ENCODE peak calls at places on chromosomes 2 and 18, in six cellular contexts. H, J, B, K, D and M are unnamed samples.

GRCh38 chr2:227132986-227133385 is 31.0 kb downstream of the COL4A4 start:
- DNase-seq in K (no peak), H (no peak), D (no peak), J (no peak), B (no peak), M (no peak)

GRCh38 chr2:43764086-43764710 is 9.6 kb upstream of the DYNC2LI1 start:
- DNase-seq in H (no peak), K (no peak), D (no peak), J (no peak), B (peak), M (no peak)

GRCh38 chr2:24969784-24970183 is 2.0 kb downstream of the DNAJC27 start:
- DNase-seq in H (no peak), B (peak), D (no peak), K (no peak), J (no peak), M (no peak)

GRCh38 chr18:65754121-65754520 is 3.3 kb downstream of the CDH7 start:
- DNase-seq in B (no peak), J (no peak), D (no peak), K (peak), H (no peak), M (no peak)

GRCh38 chr2:208608436-208608835 is 201.8 kb downstream of the PTH2R start:
- DNase-seq in B (no peak), J (no peak), H (no peak), K (no peak), D (no peak), M (no peak)

GRCh38 chr2:4053769-4054493 is 350.6 kb downstream of the DCDC2C start:
- DNase-seq in K (no peak), J (no peak), D (no peak), B (no peak), H (no peak), M (no peak)

GRCh38 chr18:54023471-54023870 is 201.0 kb downstream of the MBD2 start:
- DNase-seq in K (peak), H (no peak), J (no peak), D (no peak), B (no peak), M (peak)

GRCh38 chr2:12232876-12233275 is 483.9 kb upstream of the TRIB2 start:
- DNase-seq in B (no peak), J (no peak), K (no peak), H (no peak), D (no peak), M (no peak)

DNA sequence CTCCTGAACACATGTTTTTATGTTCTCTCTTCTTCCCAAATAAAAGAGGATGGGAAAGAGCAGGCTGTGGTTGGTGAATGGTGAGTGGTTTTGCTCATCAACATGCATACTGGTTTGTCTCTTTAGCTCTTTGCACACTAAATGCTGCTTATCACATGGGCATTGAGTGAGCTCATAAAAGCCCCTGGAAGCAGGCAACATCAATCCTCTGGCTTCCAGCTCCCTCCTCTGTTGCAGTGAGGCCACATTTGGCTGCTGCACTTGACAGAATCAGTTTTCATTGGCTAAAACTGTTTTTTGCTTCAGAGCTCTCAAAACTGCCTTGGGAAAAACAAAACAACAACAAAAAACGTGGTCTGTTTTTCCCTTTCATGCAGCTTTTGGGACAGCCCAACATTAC is 1308.3 kb upstream of the NRXN1 start:
- DNase-seq in H (peak), D (no peak), K (peak), J (no peak), B (peak), M (no peak)
- H2AFZ ChIP-seq in H (peak), D (peak), K (no peak), J (no peak), B (no peak), M (no peak)

GRCh38 chr2:97754690-97755346 is 41.4 kb downstream of the ZAP70 start:
- DNase-seq in B (no peak), H (no peak), K (no peak), D (no peak), J (no peak), M (no peak)

GRCh38 chr2:97758131-97758705 is 44.8 kb downstream of the ZAP70 start:
- DNase-seq in H (no peak), D (no peak), J (no peak), K (peak), B (peak), M (no peak)

GRCh38 chr2:97757062-97757461 is 43.7 kb downstream of the ZAP70 start:
- DNase-seq in H (no peak), J (no peak), B (no peak), K (no peak), D (no peak), M (no peak)

GRCh38 chr2:97752342-97753334 is 39.3 kb downstream of the ZAP70 start:
- DNase-seq in B (peak), K (no peak), D (no peak), J (no peak), H (no peak), M (no peak)

GRCh38 chr2:97755491-97755890 is 42.1 kb downstream of the ZAP70 start:
- DNase-seq in K (no peak), D (no peak), H (no peak), J (no peak), B (no peak), M (no peak)
- H3K9ac ChIP-seq in K (no peak), D (no peak), H (no peak), J (no peak), B (no peak), M (no peak)

DNA sequence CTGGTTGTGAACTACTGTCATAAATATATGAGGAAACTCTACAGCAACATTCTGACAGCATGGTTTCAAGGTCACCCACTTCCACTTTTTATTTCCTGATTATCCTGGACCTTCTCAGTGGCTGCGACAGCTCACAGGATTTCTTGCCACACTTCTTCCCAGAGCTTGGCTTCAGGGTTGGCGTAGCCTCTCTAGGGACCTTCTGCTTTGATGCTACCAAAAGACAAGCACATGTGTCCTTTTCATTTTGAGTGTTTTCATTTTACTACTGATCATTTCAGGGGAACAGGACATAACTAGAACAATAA is 9.5 kb downstream of the VIT start:
- DNase-seq in H (no peak), J (no peak), K (no peak), D (no peak), B (no peak), M (no peak)
- H2AFZ ChIP-seq in H (no peak), J (no peak), K (no peak), D (no peak), B (peak), M (no peak)

DNA sequence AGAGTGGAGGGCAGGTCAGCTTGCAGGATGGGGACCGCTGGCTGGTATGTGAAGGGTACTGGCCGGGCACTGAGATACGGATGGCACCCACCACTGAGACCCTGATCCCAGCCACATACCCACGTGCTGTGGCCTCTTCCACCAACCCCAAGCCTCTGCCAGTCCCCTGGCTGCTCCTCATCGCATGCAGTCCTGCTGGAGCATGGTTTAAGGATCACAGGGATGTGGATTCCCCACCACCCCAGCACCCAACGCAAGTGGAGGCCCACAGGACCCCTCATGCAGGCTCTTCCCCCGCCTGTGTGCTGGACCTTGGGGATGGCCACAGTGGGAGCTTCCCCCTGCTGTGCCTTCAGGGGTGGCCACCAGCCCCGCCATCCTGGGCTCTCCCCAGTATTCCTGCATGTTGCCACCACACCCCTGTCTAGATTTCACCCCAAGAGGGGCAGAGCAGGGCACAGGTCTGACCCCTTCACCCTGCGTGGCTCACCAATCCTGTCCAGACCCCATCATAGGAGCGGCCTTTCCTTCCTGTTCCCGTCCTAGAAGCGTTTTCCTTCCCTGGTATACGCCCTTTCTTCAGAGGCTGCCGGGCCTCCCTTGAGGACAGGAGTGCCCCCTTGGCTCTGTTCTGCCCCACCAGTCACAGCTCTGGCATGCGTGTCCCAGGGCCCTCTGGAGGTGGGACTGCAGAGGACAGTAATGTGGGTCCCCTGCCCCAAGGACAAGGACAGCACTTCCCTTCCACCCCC is 18.3 kb downstream of the MLPH start:
- DNase-seq in B (no peak), D (no peak), K (no peak), J (no peak), H (no peak), M (no peak)
- H3K9ac ChIP-seq in B (no peak), D (peak), K (no peak), J (no peak), H (no peak), M (no peak)

GRCh38 chr2:39524756-39525635 is 87.9 kb upstream of the MAP4K3 start:
- DNase-seq in D (no peak), J (no peak), K (no peak), B (no peak), H (no peak), M (no peak)
- H2AFZ ChIP-seq in D (no peak), J (no peak), K (no peak), B (no peak), H (no peak), M (no peak)